ENCODE peak calls at places on chromosome 12, in six cellular contexts. R is HL-60, M is RWPE1, N is stomach, B is H9, T is A549. I is an unnamed sample.

GRCh38 chr12:103586132-103586531 is 941 bp upstream of the STAB2 start:
- DNase-seq in T (no peak), R (no peak), B (no peak), M (no peak), N (no peak), I (no peak)

GRCh38 chr12:67069451-67070306 is 199.5 kb upstream of the CAND1 start:
- DNase-seq in N (peak; percentile 41), B (peak; percentile 82), R (peak; percentile 10), T (peak; percentile 52), M (no peak), I (no peak)

GRCh38 chr12:24349051-24349780 is 399.7 kb upstream of the SOX5 start:
- DNase-seq in B (no peak), N (no peak), T (no peak), M (no peak), R (no peak), I (no peak)

GRCh38 chr12:19142499-19142898 is 13.0 kb downstream of the PLEKHA5 start:
- DNase-seq in B (no peak), T (no peak), N (no peak), M (no peak), R (no peak), I (no peak)

GRCh38 chr12:50584135-50584534 is 79.3 kb downstream of the DIP2B start:
- DNase-seq in N (no peak), T (no peak), M (no peak), R (no peak), B (no peak), I (no peak)

GRCh38 chr12:67522222-67522621 is 126.3 kb upstream of the DYRK2 start:
- DNase-seq in M (no peak), B (no peak), N (no peak), R (no peak), T (no peak), I (no peak)

GRCh38 chr12:85076688-85077430 is 40.7 kb downstream of the LRRIQ1 start:
- DNase-seq in M (peak; percentile 85), T (peak; percentile 82), R (no peak), B (no peak), N (no peak), I (no peak)

GRCh38 chr12:111557271-111558106 is 41.6 kb downstream of the ATXN2 start:
- DNase-seq in T (no peak), N (no peak), R (no peak), B (no peak), M (no peak), I (no peak)

GRCh38 chr12:452667-453210 is 7.0 kb upstream of the B4GALNT3 start:
- DNase-seq in M (no peak), N (peak; percentile 41), B (peak; percentile 20), T (no peak), R (no peak), I (no peak)

GRCh38 chr12:16012086-16012485 is 101.0 kb downstream of the DERA start:
- DNase-seq in T (no peak), B (no peak), R (no peak), M (no peak), N (peak; percentile 45), I (no peak)

GRCh38 chr12:110743571-110744093 is 941 bp upstream of the PPP1CC start:
- DNase-seq in M (no peak), N (no peak), R (no peak), T (peak; percentile 48), B (peak; percentile 41), I (no peak)

GRCh38 chr12:96120359-96121100 is 73.6 kb upstream of the ELK3 start:
- DNase-seq in B (peak; percentile 51), N (no peak), R (peak; percentile 98), M (no peak), T (no peak), I (peak; percentile 75)

GRCh38 chr12:109695961-109696461 is 17.6 kb upstream of the FAM222A start:
- DNase-seq in B (no peak), T (no peak), R (no peak), N (no peak), M (no peak), I (no peak)

GRCh38 chr12:116164263-116164817 is 113.2 kb downstream of the MED13L start:
- DNase-seq in N (no peak), T (no peak), B (no peak), R (no peak), M (no peak), I (no peak)

GRCh38 chr12:100793182-100793581 is 1.4 kb upstream of the ANO4 start:
- DNase-seq in T (no peak), R (no peak), B (no peak), N (no peak), M (peak; percentile 12), I (no peak)

GRCh38 chr12:55227643-55228042 is 6.8 kb downstream of the OR10A7 start:
- DNase-seq in R (no peak), T (no peak), M (no peak), N (no peak), B (no peak), I (no peak)

GRCh38 chr12:53994691-53995310 is 5.2 kb upstream of the HOXC9 start:
- DNase-seq in M (no peak), N (no peak), R (no peak), B (no peak), T (no peak), I (no peak)

GRCh38 chr12:115860619-115861018 is 416.9 kb downstream of the MED13L start:
- DNase-seq in R (no peak), T (no peak), M (no peak), B (no peak), N (no peak), I (no peak)

GRCh38 chr12:88889326-88890110 is 309.2 kb upstream of the KITLG start:
- DNase-seq in T (no peak), R (no peak), N (no peak), B (no peak), M (no peak), I (no peak)

GRCh38 chr12:108133482-108133881 is 4.4 kb downstream of the WSCD2 start:
- DNase-seq in T (no peak), M (no peak), R (no peak), N (no peak), B (no peak), I (no peak)

GRCh38 chr12:129193263-129193871 is 340.1 kb downstream of the GLT1D1 start:
- DNase-seq in B (peak; percentile 58), R (no peak), M (no peak), T (peak; percentile 29), N (peak; percentile 34), I (no peak)

GRCh38 chr12:132367401-132367851 is 38.0 kb upstream of the GALNT9 start:
- DNase-seq in R (no peak), B (no peak), T (no peak), N (no peak), M (no peak), I (peak; percentile 26)

GRCh38 chr12:76069339-76069738 is 15.1 kb downstream of the NAP1L1 start:
- DNase-seq in N (no peak), T (no peak), B (no peak), R (no peak), M (no peak), I (no peak)

GRCh38 chr12:40874868-40875267 is 182.6 kb downstream of the CNTN1 start:
- DNase-seq in R (no peak), M (no peak), N (no peak), T (no peak), B (no peak), I (no peak)

GRCh38 chr12:92065018-92065499 is 80.6 kb downstream of the BTG1 start:
- DNase-seq in M (no peak), N (peak; percentile 52), R (no peak), T (peak; percentile 83), B (no peak), I (no peak)

GRCh38 chr12:121451931-121452330 is 52.0 kb downstream of the RNF34 start:
- DNase-seq in T (no peak), N (no peak), M (no peak), B (no peak), R (no peak), I (no peak)

GRCh38 chr12:46523863-46524770 is 151.5 kb upstream of the SLC38A2 start:
- DNase-seq in T (peak; percentile 96), M (peak; percentile 52), R (no peak), N (no peak), B (no peak), I (no peak)

DNA sequence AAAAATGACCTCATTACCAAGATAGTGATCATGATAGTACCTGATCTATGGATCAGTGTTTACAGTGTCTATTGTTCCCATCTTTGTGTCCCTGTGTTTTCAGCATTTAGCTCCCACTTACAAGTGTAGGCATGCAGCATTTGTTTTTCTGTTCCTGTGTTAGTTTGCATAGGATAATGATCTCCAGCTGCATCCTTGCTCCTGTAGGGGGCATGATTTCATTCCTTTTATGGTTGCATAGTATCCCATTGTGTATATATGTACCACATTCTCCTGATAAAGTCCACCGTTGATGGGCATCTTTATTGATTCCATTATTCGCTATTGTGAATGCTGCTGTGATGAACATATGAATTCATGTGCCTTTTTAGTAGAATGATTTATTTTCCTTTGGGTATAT is 215.4 kb upstream of the NAV3 start:
- DNase-seq in R (no peak), N (no peak), M (no peak), B (peak; percentile 35), T (peak; percentile 3), I (no peak)
- TF ChIP-seq CTCF in R (no peak), N (no peak), M (no peak), B (peak; percentile 80), T (no peak), I (no peak)

DNA sequence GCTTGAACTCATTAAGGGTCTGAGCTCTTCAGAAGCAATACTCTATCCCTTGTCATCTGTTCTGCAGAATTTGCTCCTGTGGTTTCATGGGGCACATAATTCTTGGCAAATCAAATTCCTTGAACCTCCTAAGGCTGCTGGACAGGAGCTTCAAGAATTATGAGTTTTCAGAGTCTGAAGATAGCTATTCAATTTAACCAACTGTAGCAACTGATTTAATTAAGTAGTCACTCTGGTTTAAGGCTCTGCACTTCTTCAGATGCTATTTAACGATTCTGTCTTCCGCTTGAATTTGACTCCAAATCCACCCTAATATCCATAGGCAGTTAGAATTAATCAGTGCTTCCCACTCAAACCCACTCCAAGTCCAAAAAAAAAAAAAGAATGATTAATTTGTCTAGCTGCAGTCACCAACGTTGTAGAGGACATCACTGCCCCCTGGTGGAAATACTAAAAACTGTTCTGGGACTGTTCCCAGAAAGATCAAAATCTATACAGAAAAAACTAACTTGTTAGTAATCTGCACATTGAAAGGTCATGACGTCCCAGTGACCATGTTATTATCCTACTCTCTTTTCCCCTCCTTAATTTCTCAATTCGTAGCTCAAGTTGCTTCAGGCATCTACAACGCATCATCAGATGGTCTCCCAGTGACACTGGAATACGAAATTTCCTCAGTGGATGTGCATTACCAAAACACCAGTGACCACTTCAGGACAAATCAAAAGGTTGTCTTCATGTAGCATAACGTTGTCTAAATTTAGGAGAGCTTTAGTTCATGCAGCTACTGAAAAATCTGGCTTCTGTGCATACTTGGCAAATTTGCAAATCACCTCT is 169.8 kb downstream of the KIF21A start:
- DNase-seq in T (peak; percentile 48), B (no peak), N (no peak), M (peak; percentile 18), R (peak; percentile 23), I (no peak)
- TF ChIP-seq CTCF in T (peak; percentile 78), B (peak; percentile 78), N (peak; percentile 60), M (peak; percentile 71), R (peak; percentile 39), I (peak; percentile 74)

GRCh38 chr12:104653730-104654328 is 197.1 kb downstream of the CHST11 start:
- DNase-seq in B (peak; percentile 70), M (no peak), R (no peak), T (peak; percentile 38), N (no peak), I (no peak)
- TF ChIP-seq CTCF in B (peak; percentile 74), M (no peak), R (peak; percentile 6), T (peak; percentile 11), N (no peak), I (peak; percentile 44)

DNA sequence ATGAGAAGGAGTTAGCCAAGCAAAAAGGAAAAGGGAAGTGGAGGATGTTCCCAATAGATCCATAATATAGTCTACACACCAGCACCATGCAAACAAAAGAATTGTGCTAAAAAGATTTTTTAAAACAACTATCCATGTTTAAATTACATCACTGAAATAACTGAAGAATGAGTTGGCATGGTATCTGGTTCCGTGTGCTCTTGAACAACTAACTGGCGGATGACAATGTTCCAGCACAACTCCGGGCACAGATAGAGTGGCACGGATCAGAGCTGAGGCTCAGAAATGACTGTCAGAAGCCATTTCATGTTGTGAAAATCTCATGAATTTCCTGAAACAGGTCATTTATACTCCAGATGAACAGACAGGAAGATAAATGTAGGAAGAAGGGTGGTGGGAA is 153.1 kb downstream of the HMGA2 start:
- DNase-seq in M (no peak), N (no peak), B (no peak), T (no peak), R (no peak), I (no peak)
- TF ChIP-seq CTCF in M (no peak), N (no peak), B (no peak), T (no peak), R (no peak), I (no peak)

I was measured in CD14-positive monocyte.